ENCODE peak calls at places on chromosomes 11 and 22, in seven cellular contexts. N is CD8-positive, alpha-beta memory T cell; B is HAP-1; Q is SK-N-SH; F is astrocyte; W is IMR-90; K is MM.1S. V is an unnamed sample.

GRCh38 chr11:88064097-88064705 is 111.0 kb downstream of the RAB38 start:
- DNase-seq in N (no peak), F (no peak), B (no peak), K (no peak), W (no peak), Q (no peak), V (no peak)

GRCh38 chr11:46378296-46378695 is 3.2 kb upstream of the MDK start:
- DNase-seq in N (no peak), Q (no peak), K (no peak), B (no peak), W (no peak), F (no peak), V (no peak)

GRCh38 chr11:61332266-61332822 is 561 bp downstream of the DDB1 start:
- DNase-seq in Q (peak; percentile 51), K (no peak), F (no peak), N (no peak), B (peak; percentile 44), W (peak; percentile 36), V (no peak)

GRCh38 chr22:19579880-19580279 is 55.7 kb upstream of the CLDN5 start:
- DNase-seq in N (no peak), Q (no peak), F (no peak), B (no peak), W (no peak), K (peak; percentile 45), V (no peak)

GRCh38 chr11:61701298-61701993 is 21.3 kb downstream of the DAGLA start:
- DNase-seq in W (peak; percentile 16), B (peak; percentile 70), N (no peak), K (no peak), Q (peak; percentile 64), F (no peak), V (no peak)

GRCh38 chr11:84398017-84398626 is 1112.0 kb upstream of the CCDC90B start:
- DNase-seq in K (peak; percentile 41), W (peak; percentile 1), B (peak; percentile 55), N (no peak), F (peak; percentile 4), Q (peak; percentile 28), V (no peak)

GRCh38 chr22:37752189-37753061 is 55.3 kb upstream of the GCAT start:
- DNase-seq in N (no peak), F (peak; percentile 84), Q (peak; percentile 94), K (no peak), W (peak; percentile 85), B (peak; percentile 51), V (peak; percentile 83)

GRCh38 chr22:46568102-46568809 is 30.8 kb upstream of the CELSR1 start:
- DNase-seq in F (no peak), K (no peak), B (no peak), Q (no peak), W (no peak), N (no peak), V (no peak)

GRCh38 chr11:83724704-83725114 is 438.5 kb upstream of the CCDC90B start:
- DNase-seq in Q (peak; percentile 27), K (no peak), W (no peak), B (no peak), N (no peak), F (no peak), V (no peak)

GRCh38 chr11:112122206-112122605 is 35.5 kb downstream of the SDHD start:
- DNase-seq in F (no peak), K (no peak), N (no peak), B (no peak), Q (no peak), W (no peak), V (no peak)

GRCh38 chr11:36463781-36464180 is 46.3 kb downstream of the TRAF6 start:
- DNase-seq in B (no peak), Q (no peak), N (no peak), K (no peak), W (peak; percentile 59), F (peak; percentile 74), V (no peak)

GRCh38 chr22:26534874-26535470 is 22.7 kb upstream of the TFIP11 start:
- DNase-seq in Q (no peak), F (no peak), K (no peak), N (no peak), B (no peak), W (no peak), V (no peak)

GRCh38 chr11:86292912-86293606 is 9.0 kb upstream of the HIKESHI start:
- DNase-seq in K (no peak), W (no peak), Q (no peak), B (no peak), N (peak; percentile 10), F (no peak), V (no peak)

GRCh38 chr22:27972732-27973698 is 54.0 kb upstream of the PITPNB start:
- DNase-seq in N (no peak), W (peak; percentile 50), Q (no peak), B (no peak), K (no peak), F (peak; percentile 34), V (no peak)

GRCh38 chr11:34318111-34319037 is 39.4 kb downstream of the ABTB2 start:
- DNase-seq in F (peak; percentile 70), K (no peak), W (peak; percentile 58), Q (no peak), N (no peak), B (no peak), V (peak; percentile 40)

GRCh38 chr22:22767876-22768602 is 119.6 kb upstream of the IGLL5 start:
- DNase-seq in W (no peak), N (no peak), F (no peak), Q (no peak), B (peak; percentile 16), K (no peak), V (no peak)

GRCh38 chr11:95586155-95586554 is 203.4 kb downstream of the FAM76B start:
- DNase-seq in W (no peak), F (no peak), Q (no peak), N (no peak), B (no peak), K (no peak), V (no peak)
- H3K4me1 ChIP-seq in W (peaks cover 8% of the 10 kb centered on the region), F (peaks cover 13% of the 10 kb centered on the region), Q (no peaks in the 10 kb centered on the region), N (no peaks in the 10 kb centered on the region), B (no peaks in the 10 kb centered on the region), K (no peaks in the 10 kb centered on the region), V (no peaks in the 10 kb centered on the region)

DNA sequence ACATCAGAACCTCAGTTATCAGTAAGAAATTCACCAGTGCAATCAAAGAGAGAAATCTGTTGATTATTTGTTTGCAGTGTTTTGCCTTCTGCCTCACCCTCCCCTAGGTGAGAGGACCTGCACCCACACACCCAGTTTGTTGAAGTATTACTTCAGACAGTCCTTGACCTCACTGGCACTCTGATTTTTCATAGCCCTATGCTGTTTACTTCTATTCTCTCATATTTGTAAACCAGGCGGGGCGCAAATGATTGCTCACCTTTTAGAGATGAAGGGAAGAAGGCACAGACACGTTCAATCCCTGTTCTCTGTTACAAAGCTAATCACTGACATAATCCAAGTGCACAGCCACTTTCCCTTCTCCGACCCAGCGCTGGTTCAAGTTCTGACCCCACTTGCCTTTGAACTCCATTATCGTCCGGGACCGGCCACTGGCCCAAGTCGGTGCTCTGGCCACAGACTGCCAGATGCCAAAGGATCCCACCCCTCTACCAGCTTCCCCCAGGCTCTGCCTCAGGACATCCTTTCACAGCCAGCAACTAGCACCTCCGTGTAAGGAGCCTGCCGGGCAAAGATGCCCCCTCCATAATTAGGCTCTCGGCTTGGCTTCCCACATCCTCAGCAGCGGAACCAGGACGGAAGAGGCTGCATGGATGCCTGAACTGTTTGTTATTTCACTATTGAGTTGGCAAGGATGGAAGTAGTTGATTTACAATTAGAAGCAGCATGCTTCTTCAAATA is 1.7 kb downstream of the ETS1 start:
- DNase-seq in F (no peak), K (no peak), B (no peak), N (no peak), Q (no peak), W (no peak), V (no peak)
- H3K4me3 ChIP-seq in F (no peak overlapping the region), K (no peak overlapping the region), B (no peak overlapping the region), N (no peak overlapping the region), Q (no peak overlapping the region), W (no peak overlapping the region), V (no peak overlapping the region)

DNA sequence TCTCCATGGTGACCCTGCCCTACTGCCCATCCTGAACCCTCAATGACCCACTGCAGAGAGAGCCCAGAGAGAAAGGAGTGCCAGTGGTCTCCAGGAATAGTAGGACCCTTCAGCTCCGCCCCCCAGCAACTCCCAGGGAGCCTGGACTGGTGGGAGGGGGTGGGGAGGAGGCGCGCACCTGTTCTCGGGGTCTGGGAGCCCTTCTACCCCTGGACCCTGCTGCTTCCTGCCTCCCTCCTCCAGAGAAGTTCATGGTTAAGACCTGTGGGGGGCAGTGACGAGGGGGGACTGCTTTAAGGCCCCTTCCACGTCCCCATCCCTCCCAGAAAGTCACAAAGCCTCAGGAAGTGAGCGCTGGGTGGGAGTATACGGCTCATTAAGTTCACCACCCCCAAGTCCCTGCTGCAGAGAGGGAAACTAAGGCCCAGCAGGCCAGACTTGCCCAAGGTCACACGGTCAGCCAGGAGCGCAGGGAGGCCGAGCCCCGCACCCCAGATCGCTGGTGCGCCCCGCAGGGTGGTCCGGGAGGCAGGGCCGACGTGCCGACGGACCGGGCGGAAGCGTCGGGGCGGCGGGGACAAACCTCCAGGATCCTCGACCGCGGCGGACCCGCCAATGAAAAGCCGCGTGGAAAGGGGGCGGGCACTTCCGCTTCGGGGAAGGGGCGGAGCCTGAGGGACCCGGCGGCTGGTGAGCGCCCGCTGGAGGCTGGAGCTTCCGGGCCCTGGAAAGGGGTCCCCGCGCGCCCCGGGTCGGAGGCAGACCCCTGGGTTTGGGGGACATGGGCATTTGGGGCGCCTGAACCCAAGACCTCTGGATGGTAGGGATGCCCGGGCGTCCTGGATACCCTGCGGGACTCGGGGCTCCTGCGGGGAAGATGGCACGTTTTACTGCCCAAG is at the start of the genes NUDT22 and TRPT1:
- DNase-seq in N (peak; percentile 86), K (peak; percentile 90), B (peak; percentile 95), F (peak; percentile 48), Q (peak; percentile 97), W (peak; percentile 66), V (peak; percentile 95)
- H3K4me1 ChIP-seq in N (peaks cover 35% of the 10 kb centered on the region), K (peaks cover 14% of the 10 kb centered on the region), B (peaks cover 6% of the 10 kb centered on the region), F (peaks cover 35% of the 10 kb centered on the region), Q (peaks cover 9% of the 10 kb centered on the region), W (peaks cover 20% of the 10 kb centered on the region), V (peaks cover 36% of the 10 kb centered on the region)

GRCh38 chr22:28976588-28976987 is 85.0 kb downstream of the C22orf31 start:
- DNase-seq in F (peak; percentile 84), B (no peak), W (peak; percentile 88), N (no peak), Q (no peak), K (no peak), V (no peak)

GRCh38 chr22:28978863-28979799 is 82.5 kb downstream of the C22orf31 start:
- DNase-seq in F (no peak), K (no peak), W (no peak), N (no peak), B (no peak), Q (no peak), V (no peak)

GRCh38 chr22:28977481-28977971 is 84.1 kb downstream of the C22orf31 start:
- DNase-seq in F (peak; percentile 51), W (no peak), B (no peak), N (no peak), Q (no peak), K (peak; percentile 54), V (no peak)

GRCh38 chr22:28978158-28978557 is 83.5 kb downstream of the C22orf31 start:
- DNase-seq in B (no peak), F (peak; percentile 65), N (no peak), W (peak; percentile 54), K (peak; percentile 38), Q (no peak), V (no peak)

DNA sequence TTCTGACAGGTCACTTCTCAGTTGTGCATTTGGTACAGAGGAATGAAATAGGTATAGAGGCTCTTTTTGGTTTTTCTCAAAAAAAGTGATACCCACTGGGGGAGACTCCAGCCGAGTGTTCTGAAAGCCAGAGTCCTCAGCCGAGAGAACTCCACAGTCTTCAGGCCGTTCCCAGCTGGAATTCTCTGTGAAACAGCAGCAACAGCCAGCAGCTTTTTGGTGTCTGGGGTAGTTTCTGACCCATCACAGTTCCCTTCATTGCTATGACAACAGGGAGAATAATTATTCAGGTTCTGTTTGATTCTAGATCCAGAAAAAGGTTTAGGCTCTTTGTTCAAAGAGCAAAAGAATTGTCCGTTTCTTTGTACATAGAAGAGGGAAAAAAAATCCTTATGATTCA is 84.6 kb downstream of the C22orf31 start:
- DNase-seq in N (no peak), B (no peak), Q (no peak), K (no peak), W (no peak), F (no peak), V (no peak)
- H3K4me3 ChIP-seq in N (no peak overlapping the region), B (no peak overlapping the region), Q (no peak overlapping the region), K (no peak overlapping the region), W (no peak overlapping the region), F (peak overlapping the region; percentile 50), V (no peak overlapping the region)